ENCODE peak calls at places on chromosome 19, in six cellular contexts. N is hepatocyte; S is RWPE1; C is osteoblast; Y is activated CD4-positive, alpha-beta T cell treated with anti-CD3 and anti-CD28 coated beads for 1 hour; X is NCI-H1930. E is an unnamed sample.

GRCh38 chr19:51398096-51398704 is 7.8 kb upstream of the C19orf84 start:
- DNase-seq in C (peak; percentile 30), X (no peak), Y (no peak), N (peak; percentile 29), S (peak; percentile 29), E (peak; percentile 67)

GRCh38 chr19:50465986-50466771 is 10.1 kb upstream of the EMC10 start:
- DNase-seq in X (no peak), C (no peak), Y (no peak), S (no peak), N (peak; percentile 20), E (peak; percentile 87)

GRCh38 chr19:16637535-16637934 is 9.5 kb upstream of the MED26 start:
- DNase-seq in Y (no peak), C (no peak), S (no peak), N (no peak), X (no peak), E (no peak)

GRCh38 chr19:15280915-15281683 is 48.9 kb upstream of the EPHX3 start:
- DNase-seq in S (peak; percentile 65), X (no peak), Y (no peak), C (peak; percentile 90), N (peak; percentile 81), E (peak; percentile 95)

GRCh38 chr19:56831279-56831678 is 9.2 kb downstream of the PEG3 start:
- DNase-seq in S (no peak), C (no peak), N (no peak), Y (no peak), X (no peak), E (no peak)

GRCh38 chr19:18856385-18857126 is 24.8 kb downstream of the UPF1 start:
- DNase-seq in X (no peak), C (peak; percentile 99), Y (no peak), N (peak; percentile 55), S (peak; percentile 20), E (no peak)

GRCh38 chr19:37902668-37903067 is 3.7 kb downstream of the WDR87 start:
- DNase-seq in Y (peak; percentile 71), N (peak; percentile 93), X (peak; percentile 66), C (peak; percentile 97), S (peak; percentile 78), E (peak; percentile 89)

GRCh38 chr19:17576758-17577532 is 21.5 kb downstream of the COLGALT1 start:
- DNase-seq in X (no peak), S (peak; percentile 85), N (peak; percentile 73), Y (no peak), C (peak; percentile 87), E (peak; percentile 46)

GRCh38 chr19:7199613-7200533 is 94.3 kb downstream of the INSR start:
- DNase-seq in N (peak; percentile 80), C (peak; percentile 45), X (no peak), S (no peak), Y (no peak), E (peak; percentile 81)

GRCh38 chr19:46904114-46905060 is 43.6 kb downstream of the ARHGAP35 start:
- DNase-seq in C (peak; percentile 91), S (no peak), N (peak; percentile 38), X (no peak), Y (no peak), E (no peak)

GRCh38 chr19:19900124-19900523 is 622 bp upstream of the ZNF93 start:
- DNase-seq in Y (no peak), C (peak; percentile 17), S (no peak), N (peak; percentile 17), X (no peak), E (no peak)

GRCh38 chr19:31436121-31436776 is 87.0 kb upstream of the TSHZ3 start:
- DNase-seq in S (no peak), C (peak; percentile 78), X (no peak), N (no peak), Y (no peak), E (no peak)

GRCh38 chr19:32646556-32646955 is 28.4 kb downstream of the ANKRD27 start:
- DNase-seq in S (no peak), N (no peak), C (no peak), X (no peak), Y (no peak), E (no peak)

GRCh38 chr19:6632002-6632621 is 37.8 kb downstream of the TNFSF14 start:
- DNase-seq in C (peak; percentile 73), N (peak; percentile 88), X (peak; percentile 36), Y (peak; percentile 58), S (peak; percentile 46), E (peak; percentile 73)

GRCh38 chr19:41427647-41428480 is 690 bp upstream of the B3GNT8 start:
- DNase-seq in Y (no peak), X (no peak), S (peak; percentile 27), C (peak; percentile 87), N (peak; percentile 68), E (no peak)

GRCh38 chr19:36668646-36669045 is 2.0 kb upstream of the ZNF461 start:
- DNase-seq in C (no peak), S (no peak), Y (no peak), X (no peak), N (no peak), E (no peak)

GRCh38 chr19:17052439-17052838 is 22.8 kb downstream of the HAUS8 start:
- DNase-seq in S (peak; percentile 35), Y (no peak), C (peak; percentile 92), X (no peak), N (peak; percentile 68), E (peak; percentile 44)

GRCh38 chr19:53958168-53958571 is 4.6 kb upstream of the CACNG8 start:
- DNase-seq in C (peak; percentile 65), Y (no peak), S (no peak), X (no peak), N (no peak), E (no peak)